ENCODE peak calls at places on chromosomes 7 and 10, in nine cellular contexts. A is breast epithelium, B is upper lobe of left lung, T is lower lobe of right lung, K is neural progenitor cell, J is PC-3, S is HAP-1, G is H9, Z is SK-N-SH. L is an unnamed sample.
A peak's percentile ranks its signal among the peaks of the same experiment; 100 is the strongest.

GRCh38 chr10:61786728-61787127 is 114.8 kb upstream of the ARID5B start:
- DNase-seq in T (no peak), A (no peak), Z (no peak), J (peak; percentile 93), B (no peak), S (no peak), G (no peak), K (no peak), L (peak; percentile 78)

GRCh38 chr7:106659963-106660861 is 746 bp downstream of the CCDC71L start:
- DNase-seq in Z (peak; percentile 94), T (peak; percentile 92), K (peak; percentile 91), S (peak; percentile 87), G (peak; percentile 92), J (peak; percentile 79), B (peak; percentile 96), A (peak; percentile 56), L (peak; percentile 75)

GRCh38 chr7:54985405-54986360 is 33.1 kb upstream of the EGFR start:
- DNase-seq in J (peak; percentile 96), B (no peak), T (no peak), Z (no peak), S (no peak), A (no peak), G (no peak), K (no peak), L (peak; percentile 73)

GRCh38 chr7:16978358-16979244 is 96.8 kb upstream of the AGR3 start:
- DNase-seq in B (no peak), K (no peak), S (no peak), A (no peak), J (peak; percentile 84), Z (no peak), G (no peak), T (no peak), L (peak; percentile 81)

GRCh38 chr10:117885206-117885605 is 161.5 kb downstream of the RAB11FIP2 start:
- DNase-seq in G (no peak), S (no peak), T (no peak), J (no peak), Z (no peak), A (no peak), K (peak; percentile 20), B (no peak), L (no peak)

GRCh38 chr10:83539528-83540308 is 599.6 kb upstream of the GHITM start:
- DNase-seq in J (no peak), B (no peak), Z (no peak), K (no peak), G (peak; percentile 48), T (no peak), S (no peak), A (no peak), L (peak; percentile 92)

GRCh38 chr7:41104621-41105020 is 598.3 kb downstream of the INHBA start:
- DNase-seq in A (no peak), J (no peak), S (no peak), T (no peak), K (no peak), B (no peak), Z (no peak), G (no peak), L (no peak)

GRCh38 chr10:26621889-26622681 is 75.4 kb upstream of the PDSS1 start:
- DNase-seq in B (peak; percentile 89), G (peak; percentile 59), J (peak; percentile 13), A (peak; percentile 43), S (peak; percentile 46), K (peak; percentile 63), T (peak; percentile 88), Z (peak; percentile 56), L (no peak)

GRCh38 chr7:135976312-135977019 is 693 bp downstream of the MTPN start:
- DNase-seq in G (peak; percentile 69), J (peak; percentile 6), K (no peak), Z (peak; percentile 67), S (no peak), B (no peak), T (no peak), A (no peak), L (no peak)

GRCh38 chr10:112907893-112908292 is 42.2 kb upstream of the TCF7L2 start:
- DNase-seq in Z (no peak), A (no peak), G (no peak), K (no peak), B (no peak), J (no peak), T (no peak), S (no peak), L (peak; percentile 9)

GRCh38 chr7:83517026-83517700 is 131.8 kb downstream of the SEMA3E start:
- DNase-seq in B (no peak), G (no peak), S (peak; percentile 20), Z (no peak), A (no peak), J (no peak), K (no peak), T (no peak), L (no peak)

GRCh38 chr7:158413962-158414961 is 173.4 kb downstream of the PTPRN2 start:
- DNase-seq in K (peak; percentile 77), G (no peak), T (no peak), B (no peak), S (no peak), Z (no peak), J (no peak), A (no peak), L (no peak)

GRCh38 chr7:51314041-51314440 is 2.6 kb downstream of the COBL start:
- DNase-seq in J (peak; percentile 12), T (no peak), K (no peak), G (no peak), S (no peak), A (no peak), Z (no peak), B (no peak), L (no peak)

GRCh38 chr10:12534824-12535223 is 185.5 kb downstream of the CAMK1D start:
- DNase-seq in B (no peak), T (no peak), A (no peak), G (no peak), J (peak; percentile 43), Z (peak; percentile 77), K (no peak), S (no peak), L (peak; percentile 58)

DNA sequence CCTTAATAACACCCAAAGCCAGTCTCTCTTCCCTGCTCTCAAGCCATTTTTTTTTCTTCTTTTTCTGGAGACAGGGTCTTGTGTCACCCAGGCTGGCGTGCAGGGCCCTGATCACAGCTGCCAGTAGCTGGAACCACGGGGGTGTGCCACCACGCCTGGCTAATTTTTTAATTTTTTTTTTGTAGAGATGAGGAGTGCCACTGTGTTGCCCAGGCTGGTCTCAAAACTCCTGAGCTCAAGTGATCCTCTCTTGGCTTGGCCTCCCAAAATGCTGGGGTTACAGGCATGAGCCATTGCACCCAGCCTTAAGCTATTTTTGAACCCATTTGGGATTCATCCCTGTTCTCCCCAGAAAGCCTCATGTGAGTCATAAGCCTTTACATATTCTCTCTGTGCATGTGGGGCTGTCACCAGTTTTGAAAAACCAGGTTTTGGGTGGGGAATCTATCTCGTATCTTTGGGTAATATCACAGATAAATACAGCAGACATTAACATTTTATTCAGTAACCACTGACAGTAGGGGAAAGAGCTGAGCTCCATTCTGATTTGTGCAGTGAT is 15.5 kb downstream of the ZNF487 start:
- DNase-seq in K (no peak), T (no peak), J (no peak), G (no peak), S (no peak), B (no peak), Z (no peak), A (no peak), L (no peak)
- H3K4me1 ChIP-seq in K (no peaks in the 10 kb centered on the region), T (peaks cover 33% of the 10 kb centered on the region), J (peaks cover 14% of the 10 kb centered on the region), G (peaks cover 2% of the 10 kb centered on the region), S (peaks cover 5% of the 10 kb centered on the region), B (peaks cover 17% of the 10 kb centered on the region), Z (peaks cover 5% of the 10 kb centered on the region), A (peaks cover 6% of the 10 kb centered on the region), L (peaks cover 15% of the 10 kb centered on the region)

DNA sequence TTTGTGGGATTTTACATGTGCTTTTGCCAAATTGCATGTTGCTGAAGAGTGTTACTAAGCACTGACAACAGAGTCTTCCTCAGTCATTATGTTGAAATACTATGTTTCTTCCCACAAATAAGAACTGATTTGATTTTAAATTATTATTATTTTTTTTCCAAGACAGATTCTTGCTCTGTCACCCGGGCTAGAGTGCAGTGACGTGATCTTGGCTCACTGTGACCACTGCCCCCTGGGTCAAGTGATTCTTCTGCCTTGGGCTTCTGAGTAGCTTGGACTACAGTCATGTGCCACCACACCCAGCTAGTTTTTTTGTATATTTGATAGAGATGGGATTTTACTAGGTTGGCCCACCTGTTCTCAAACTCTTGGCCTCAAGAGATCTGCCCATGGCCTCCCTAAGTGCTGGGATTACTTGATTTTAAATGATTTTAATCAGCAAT is 42.3 kb downstream of the MINPP1 start:
- DNase-seq in J (peak; percentile 76), A (no peak), T (no peak), B (no peak), Z (no peak), G (no peak), S (no peak), K (no peak), L (peak; percentile 61)
- H3K4me1 ChIP-seq in J (peaks cover 58% of the 10 kb centered on the region), A (no peaks in the 10 kb centered on the region), T (peaks cover 55% of the 10 kb centered on the region), B (peaks cover 27% of the 10 kb centered on the region), Z (peaks cover 11% of the 10 kb centered on the region), G (peaks cover 7% of the 10 kb centered on the region), S (no peaks in the 10 kb centered on the region), K (peaks cover 26% of the 10 kb centered on the region), L (no peaks in the 10 kb centered on the region)

DNA sequence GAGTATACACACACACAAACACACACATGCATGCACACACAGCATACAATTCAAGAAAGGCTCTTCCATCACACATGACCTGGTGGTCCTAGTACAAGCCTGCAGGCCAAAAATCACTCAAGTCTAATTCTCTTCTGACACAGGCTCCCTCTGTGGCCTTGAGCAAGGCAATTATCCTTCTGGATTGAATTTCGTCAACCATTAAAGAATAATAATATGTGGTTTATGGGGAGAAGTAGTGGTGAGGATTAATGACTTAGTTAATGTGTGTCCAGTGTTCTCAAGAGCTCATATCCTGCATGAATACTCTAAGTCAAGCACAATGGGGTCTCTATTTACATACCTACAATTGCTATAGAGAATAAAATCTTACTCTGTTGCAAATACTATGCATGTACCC is 161.7 kb upstream of the KIAA1217 start:
- DNase-seq in G (no peak), S (no peak), Z (no peak), B (no peak), J (no peak), A (no peak), T (no peak), K (no peak), L (no peak)
- H3K4me1 ChIP-seq in G (no peaks in the 10 kb centered on the region), S (no peaks in the 10 kb centered on the region), Z (no peaks in the 10 kb centered on the region), B (no peaks in the 10 kb centered on the region), J (no peaks in the 10 kb centered on the region), A (no peaks in the 10 kb centered on the region), T (no peaks in the 10 kb centered on the region), K (peaks cover 4% of the 10 kb centered on the region), L (no peaks in the 10 kb centered on the region)

DNA sequence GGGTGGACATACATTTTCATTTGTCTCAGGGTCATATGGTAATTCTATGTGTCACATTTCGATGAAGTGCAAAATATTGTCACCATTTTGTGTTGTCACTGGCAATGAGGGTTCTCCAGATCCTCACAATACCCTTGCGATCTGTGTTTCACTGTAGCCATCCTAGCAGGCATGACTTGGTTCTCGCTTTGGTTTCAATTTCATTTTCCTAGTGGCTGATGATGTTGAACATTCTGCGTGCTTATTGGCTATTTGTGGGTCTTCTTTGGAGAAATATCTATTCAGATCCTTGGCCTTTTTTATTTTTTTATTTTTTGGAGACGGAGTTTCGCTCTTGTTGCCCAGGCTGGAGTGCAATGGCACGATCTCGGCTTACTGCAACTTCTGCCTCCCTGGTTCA is 24.8 kb upstream of the MNX1 start:
- DNase-seq in Z (no peak), T (no peak), G (no peak), J (no peak), K (no peak), S (no peak), A (no peak), B (no peak), L (no peak)
- H3K4me1 ChIP-seq in Z (no peaks in the 10 kb centered on the region), T (no peaks in the 10 kb centered on the region), G (no peaks in the 10 kb centered on the region), J (no peaks in the 10 kb centered on the region), K (no peaks in the 10 kb centered on the region), S (no peaks in the 10 kb centered on the region), A (no peaks in the 10 kb centered on the region), B (no peaks in the 10 kb centered on the region), L (no peaks in the 10 kb centered on the region)

GRCh38 chr7:130269318-130269694 is 2.6 kb downstream of the CPA2 start:
- DNase-seq in A (no peak), G (no peak), J (no peak), Z (no peak), K (no peak), S (no peak), T (no peak), B (no peak), L (no peak)
- H3K4me1 ChIP-seq in A (no peaks in the 10 kb centered on the region), G (peaks cover 10% of the 10 kb centered on the region), J (peaks cover 13% of the 10 kb centered on the region), Z (no peaks in the 10 kb centered on the region), K (peaks cover 39% of the 10 kb centered on the region), S (peaks cover 31% of the 10 kb centered on the region), T (peaks cover 11% of the 10 kb centered on the region), B (peaks cover 14% of the 10 kb centered on the region), L (peaks cover 6% of the 10 kb centered on the region)